ENCODE peak calls at places on chromosomes 4 and X, in six cellular contexts. F is PC-3, Q is endothelial cell of umbilical vein, C is breast epithelium, N is lower lobe of right lung, W is fibroblast of lung. S is an unnamed sample.

GRCh38 chrX:133527415-133527814 is 112.1 kb upstream of the GPC4 start:
- DNase-seq in F (no peak), Q (no peak), C (no peak), N (no peak), W (peak; percentile 10), S (no peak)

GRCh38 chr4:100977746-100978397 is 369.5 kb downstream of the PPP3CA start:
- DNase-seq in F (no peak), Q (no peak), C (no peak), N (no peak), W (peak; percentile 80), S (no peak)

GRCh38 chr4:4791299-4791798 is 68.1 kb upstream of the MSX1 start:
- DNase-seq in F (no peak), Q (no peak), C (no peak), N (no peak), W (peak; percentile 52), S (no peak)

GRCh38 chr4:176376032-176376614 is 56.4 kb downstream of the SPCS3 start:
- DNase-seq in F (peak; percentile 58), Q (peak; percentile 48), C (no peak), N (no peak), W (peak; percentile 23), S (no peak)

GRCh38 chr4:40971346-40971745 is 221.6 kb downstream of the NSUN7 start:
- DNase-seq in F (no peak), Q (no peak), C (no peak), N (no peak), W (no peak), S (no peak)

GRCh38 chr4:124931050-124931449 is 218.5 kb upstream of the ANKRD50 start:
- DNase-seq in F (peak; percentile 78), Q (no peak), C (no peak), N (no peak), W (peak; percentile 89), S (no peak)

GRCh38 chrX:100648601-100649417 is 4.8 kb downstream of the SRPX2 start:
- DNase-seq in F (peak; percentile 57), Q (peak; percentile 58), C (no peak), N (no peak), W (peak; percentile 74), S (no peak)

GRCh38 chrX:142233400-142233799 is 28.3 kb upstream of the MAGEC2 start:
- DNase-seq in F (no peak), Q (no peak), C (no peak), N (no peak), W (no peak), S (no peak)

GRCh38 chr4:53490965-53491622 is 100.2 kb downstream of the LNX1 start:
- DNase-seq in F (peak; percentile 87), Q (peak; percentile 85), C (peak; percentile 38), N (no peak), W (peak; percentile 84), S (no peak)

GRCh38 chr4:77481856-77482255 is 123.8 kb upstream of the CXCL13 start:
- DNase-seq in F (no peak), Q (no peak), C (no peak), N (no peak), W (peak; percentile 20), S (no peak)

GRCh38 chr4:179040259-179040658 is 1598.0 kb upstream of the AGA start:
- DNase-seq in F (no peak), Q (no peak), C (no peak), N (no peak), W (no peak), S (no peak)

GRCh38 chrX:118254611-118255010 is 91.3 kb upstream of the WDR44 start:
- DNase-seq in F (peak; percentile 76), Q (peak; percentile 44), C (peak; percentile 48), N (no peak), W (peak; percentile 22), S (no peak)

GRCh38 chr4:52894408-52894807 is 32.3 kb downstream of the RASL11B start:
- DNase-seq in F (no peak), Q (no peak), C (no peak), N (no peak), W (peak; percentile 41), S (no peak)

DNA sequence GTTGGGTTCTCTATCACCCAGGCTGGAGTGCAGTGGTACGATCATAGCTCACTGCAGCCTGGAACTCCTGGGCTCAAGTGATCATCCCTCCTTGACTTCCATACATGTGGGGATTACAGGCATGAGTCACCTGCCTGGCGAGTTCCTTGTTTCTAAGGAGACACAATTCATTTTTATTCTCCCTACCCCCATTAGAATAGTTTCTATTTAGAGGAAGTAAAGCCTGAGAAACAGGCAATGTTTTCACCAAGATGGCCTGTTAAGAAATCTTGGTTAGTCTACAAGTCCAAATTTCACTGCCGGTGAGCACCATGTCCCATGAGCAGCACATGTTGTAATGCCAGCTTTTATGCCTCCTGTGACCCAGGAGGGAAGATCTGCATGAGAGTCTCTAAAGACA is 5.7 kb downstream of the CYBB start:
- DNase-seq in F (peak; percentile 33), Q (no peak), C (no peak), N (peak; percentile 51), W (peak; percentile 12), S (no peak)
- H3K27ac ChIP-seq in F (no peak overlapping the region), Q (no peak overlapping the region), C (no peak overlapping the region), N (no peak overlapping the region), W (no peak overlapping the region), S (no peak overlapping the region)

DNA sequence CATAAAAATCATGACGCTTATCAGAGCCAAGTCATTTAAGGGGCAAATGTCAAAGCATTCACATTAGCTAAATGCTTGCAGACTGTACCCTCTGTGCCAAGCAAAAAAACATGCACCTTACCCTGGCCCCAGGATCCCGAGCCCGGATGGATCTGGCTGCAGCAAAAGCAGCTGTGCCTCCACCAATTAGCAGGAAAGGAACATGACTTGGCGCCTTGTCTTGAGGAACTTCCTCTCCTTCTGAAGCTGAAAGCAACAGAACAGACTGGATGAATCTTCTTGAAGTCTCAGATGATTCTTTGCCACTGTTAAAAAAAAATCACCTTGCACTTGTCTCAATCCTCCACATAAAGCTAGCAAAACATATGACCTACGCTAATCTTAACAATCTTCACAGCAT is 18.0 kb downstream of the AIFM1 start:
- DNase-seq in F (no peak), Q (no peak), C (no peak), N (no peak), W (no peak), S (no peak)
- H3K27me3 ChIP-seq in F (no peaks in the 10 kb centered on the region), Q (no peaks in the 10 kb centered on the region), C (peaks cover 9% of the 10 kb centered on the region), N (no peaks in the 10 kb centered on the region), W (no peaks in the 10 kb centered on the region), S (no peaks in the 10 kb centered on the region)

GRCh38 chrX:56762707-56763555 is 33.9 kb downstream of the NBDY start:
- DNase-seq in F (no peak), Q (no peak), C (no peak), N (no peak), W (no peak), S (no peak)

GRCh38 chrX:56764975-56765791 is 36.1 kb downstream of the NBDY start:
- DNase-seq in F (no peak), Q (no peak), C (peak; percentile 34), N (no peak), W (no peak), S (no peak)

GRCh38 chrX:56765816-56766553 is 36.9 kb downstream of the NBDY start:
- DNase-seq in F (no peak), Q (no peak), C (no peak), N (no peak), W (no peak), S (no peak)

GRCh38 chrX:56763556-56764152 is 34.6 kb downstream of the NBDY start:
- DNase-seq in F (no peak), Q (no peak), C (peak; percentile 83), N (no peak), W (peak; percentile 32), S (no peak)

GRCh38 chrX:56764153-56764974 is 35.3 kb downstream of the NBDY start:
- DNase-seq in F (peak; percentile 69), Q (peak; percentile 64), C (peak; percentile 76), N (no peak), W (peak; percentile 62), S (peak; percentile 57)
- H3K27ac ChIP-seq in F (no peak overlapping the region), Q (no peak overlapping the region), C (peak overlapping the region; percentile 91), N (peak overlapping the region; percentile 18), W (peak overlapping the region; percentile 59), S (peak overlapping the region; percentile 79)

GRCh38 chrX:95383778-95384177 is 1300.9 kb upstream of the DIAPH2 start:
- DNase-seq in F (peak; percentile 32), Q (no peak), C (no peak), N (no peak), W (no peak), S (no peak)
- H3K27me3 ChIP-seq in F (no peaks in the 10 kb centered on the region), Q (no peaks in the 10 kb centered on the region), C (peaks cover 13% of the 10 kb centered on the region), N (no peaks in the 10 kb centered on the region), W (no peaks in the 10 kb centered on the region), S (no peaks in the 10 kb centered on the region)

DNA sequence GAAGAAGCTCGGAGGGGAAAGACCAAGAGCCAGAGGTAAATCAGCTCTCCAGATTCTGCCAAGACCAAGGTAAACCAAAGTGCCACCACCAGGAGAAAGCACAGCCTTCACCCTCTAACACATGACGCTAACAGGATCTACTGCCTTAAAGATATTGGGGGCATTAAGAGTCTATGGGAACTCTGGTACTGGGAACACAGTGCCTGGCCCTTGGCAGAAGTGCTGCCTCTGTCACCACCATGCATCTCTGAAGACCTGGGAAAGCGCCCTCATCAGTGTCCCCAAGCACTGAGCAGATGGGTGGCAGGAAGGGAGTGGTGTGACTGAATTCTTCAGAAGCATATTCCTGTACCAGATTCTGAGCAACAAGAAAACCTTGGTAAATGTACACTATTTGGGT is 1.3 kb downstream of the QDPR start:
- DNase-seq in F (no peak), Q (no peak), C (no peak), N (no peak), W (no peak), S (no peak)
- H3K27ac ChIP-seq in F (no peak overlapping the region), Q (no peak overlapping the region), C (no peak overlapping the region), N (no peak overlapping the region), W (no peak overlapping the region), S (no peak overlapping the region)